ENCODE peak calls at places on chromosomes 4 and X, in nine cellular contexts. Y, L, A, J, V, R, P, H and X are unnamed samples.
A peak's percentile ranks its signal among the peaks of the same experiment; 100 is the strongest.

GRCh38 chr4:29540439-29541102 is 1179.6 kb upstream of the PCDH7 start:
- DNase-seq in Y (peak; percentile 36), J (no peak), P (no peak), R (no peak), A (no peak), V (no peak), L (no peak), H (no peak), X (no peak)

GRCh38 chrX:77969538-77969937 is at the start of gene PGAM4:
- DNase-seq in Y (no peak), P (no peak), J (no peak), L (no peak), H (no peak), R (no peak), A (no peak), V (no peak), X (no peak)

GRCh38 chrX:152905081-152905420 is 7.2 kb downstream of the ZNF185 start:
- DNase-seq in Y (no peak), R (no peak), J (no peak), A (no peak), H (no peak), P (peak; percentile 90), L (no peak), V (no peak), X (no peak)

GRCh38 chr4:86482296-86482695 is 111.8 kb upstream of the PTPN13 start:
- DNase-seq in V (no peak), R (no peak), P (no peak), H (no peak), L (no peak), J (no peak), Y (no peak), A (no peak), X (no peak)

GRCh38 chr4:167614866-167615265 is 380.6 kb upstream of the SPOCK3 start:
- DNase-seq in P (no peak), H (no peak), J (no peak), L (no peak), Y (no peak), R (no peak), A (no peak), V (no peak), X (no peak)

GRCh38 chr4:164876680-164877324 is at the start of gene APELA:
- DNase-seq in L (peak; percentile 38), J (no peak), R (no peak), A (no peak), V (no peak), H (no peak), Y (no peak), P (no peak), X (no peak)

GRCh38 chrX:41558531-41558930 is 111.4 kb downstream of the NYX start:
- DNase-seq in R (peak; percentile 25), L (peak; percentile 64), H (peak; percentile 34), J (no peak), P (no peak), Y (peak; percentile 47), V (no peak), A (no peak), X (no peak)

GRCh38 chr4:53436251-53436650 is 58.8 kb downstream of the FIP1L1 start:
- DNase-seq in R (no peak), A (no peak), V (no peak), H (no peak), L (no peak), Y (no peak), P (no peak), J (no peak), X (no peak)

GRCh38 chr4:98482503-98482846 is 175.9 kb downstream of the TSPAN5 start:
- DNase-seq in J (no peak), V (no peak), L (no peak), R (no peak), H (no peak), A (no peak), Y (no peak), P (no peak), X (no peak)

GRCh38 chr4:8112036-8112576 is 46.5 kb downstream of the ABLIM2 start:
- DNase-seq in V (no peak), L (no peak), H (no peak), J (no peak), A (no peak), Y (no peak), R (no peak), P (no peak), X (no peak)

GRCh38 chrX:138775501-138775900 is 64.0 kb upstream of the FGF13 start:
- DNase-seq in P (no peak), J (no peak), V (no peak), L (peak; percentile 70), H (peak; percentile 4), A (no peak), R (no peak), Y (peak; percentile 21), X (no peak)

GRCh38 chrX:14616876-14617275 is 87.5 kb downstream of the GLRA2 start:
- DNase-seq in H (no peak), A (no peak), P (no peak), L (peak; percentile 26), V (no peak), R (no peak), Y (peak; percentile 38), J (no peak), X (no peak)

GRCh38 chr4:14965071-14965470 is 37.2 kb upstream of the CPEB2 start:
- DNase-seq in A (no peak), R (no peak), H (no peak), J (no peak), P (no peak), V (no peak), L (no peak), Y (no peak), X (no peak)

GRCh38 chrX:2484232-2484631 is 16.5 kb downstream of the DHRSX start:
- DNase-seq in H (no peak), P (no peak), L (no peak), Y (no peak), V (no peak), R (no peak), A (no peak), J (no peak), X (no peak)

GRCh38 chr4:124278477-124278876 is 434.1 kb downstream of the ANKRD50 start:
- DNase-seq in Y (peak; percentile 38), R (no peak), V (no peak), A (no peak), J (no peak), L (no peak), P (no peak), H (no peak), X (peak; percentile 76)

GRCh38 chr4:1790005-1790404 is 3.1 kb upstream of the FGFR3 start:
- DNase-seq in H (no peak), J (no peak), P (no peak), R (no peak), A (no peak), Y (no peak), V (no peak), L (no peak), X (no peak)

GRCh38 chr4:1786544-1787362 is 6.3 kb upstream of the FGFR3 start:
- DNase-seq in H (no peak), P (no peak), R (no peak), V (no peak), L (no peak), A (no peak), J (no peak), Y (no peak), X (no peak)

GRCh38 chr4:1789552-1789951 is 3.5 kb upstream of the FGFR3 start:
- DNase-seq in V (no peak), R (no peak), L (no peak), H (no peak), J (no peak), Y (no peak), P (no peak), A (no peak), X (no peak)

GRCh38 chr4:1787411-1788077 is 5.5 kb upstream of the FGFR3 start:
- DNase-seq in J (no peak), L (no peak), P (no peak), Y (no peak), A (no peak), V (no peak), R (no peak), H (no peak), X (no peak)

GRCh38 chr4:1788254-1788973 is 4.7 kb upstream of the FGFR3 start:
- DNase-seq in Y (no peak), H (no peak), R (no peak), L (no peak), P (no peak), A (no peak), J (no peak), V (no peak), X (no peak)
- H3K27ac ChIP-seq in Y (no peak overlapping the region), H (no peak overlapping the region), R (no peak overlapping the region), L (no peak overlapping the region), P (no peak overlapping the region), A (no peak overlapping the region), J (no peak overlapping the region), V (peak overlapping the region; percentile 78), X (no peak overlapping the region)

DNA sequence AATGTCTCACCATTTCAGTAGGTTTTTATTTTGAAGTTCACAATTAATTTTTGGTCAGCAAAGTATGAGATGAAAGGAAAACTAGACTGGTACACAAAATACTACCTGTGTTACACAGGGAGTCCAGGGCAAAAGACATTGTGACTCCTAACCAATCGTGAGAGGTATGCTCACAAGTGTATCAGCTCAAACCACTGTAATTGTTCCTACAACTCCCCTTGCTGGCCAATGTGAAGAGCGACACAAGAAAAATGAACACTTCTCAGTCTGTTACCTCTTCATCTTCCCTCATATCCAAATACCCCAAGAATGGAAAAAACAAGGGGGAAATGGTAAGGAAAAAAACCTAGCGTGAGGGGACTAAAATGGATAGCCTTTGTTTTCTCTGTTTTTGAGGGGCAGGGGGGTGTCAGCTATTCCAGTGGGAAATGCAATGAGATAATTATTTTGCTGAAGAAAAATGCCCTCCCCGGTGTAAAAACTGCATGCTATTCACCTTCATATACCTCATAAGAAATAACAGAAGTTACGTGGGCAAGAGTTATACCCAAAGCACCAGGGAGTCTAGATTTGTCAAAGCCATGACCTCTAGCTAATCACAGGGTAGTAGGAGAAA is 30.6 kb upstream of the NSUN7 start:
- DNase-seq in V (no peak), Y (peak; percentile 64), P (peak; percentile 45), A (no peak), R (no peak), L (peak; percentile 61), J (no peak), H (peak; percentile 26), X (no peak)
- H3K27ac ChIP-seq in V (peak overlapping the region; percentile 80), Y (no peak overlapping the region), P (no peak overlapping the region), A (no peak overlapping the region), R (no peak overlapping the region), L (no peak overlapping the region), J (no peak overlapping the region), H (no peak overlapping the region), X (no peak overlapping the region)

GRCh38 chr4:119113033-119113655 is 22.5 kb upstream of the MYOZ2 start:
- DNase-seq in P (no peak), A (no peak), Y (peak; percentile 96), L (no peak), R (no peak), H (peak; percentile 91), V (no peak), J (no peak), X (peak; percentile 83)
- H3K27ac ChIP-seq in P (no peak overlapping the region), A (no peak overlapping the region), Y (peak overlapping the region; percentile 74), L (no peak overlapping the region), R (no peak overlapping the region), H (peak overlapping the region; percentile 91), V (peak overlapping the region; percentile 64), J (no peak overlapping the region), X (peak overlapping the region; percentile 79)

DNA sequence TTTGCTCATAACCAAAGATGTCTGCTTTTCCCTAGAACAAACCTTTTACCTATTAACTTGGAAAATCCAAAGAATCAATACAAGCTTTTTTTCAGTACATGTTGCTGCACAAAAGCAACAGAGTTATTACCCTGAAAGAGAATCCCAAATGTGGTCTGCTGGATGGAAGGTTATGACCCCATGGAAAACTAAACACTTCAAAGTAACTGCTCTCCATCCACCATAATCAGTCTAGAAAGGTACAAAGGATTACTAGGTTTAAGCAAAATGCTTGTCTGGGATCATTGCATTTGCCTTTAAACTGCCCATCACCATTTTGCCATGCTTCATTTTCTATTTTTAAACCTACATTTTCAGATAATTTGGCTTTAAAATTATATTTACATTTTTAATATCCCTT is 11.7 kb downstream of the MMRN1 start:
- DNase-seq in Y (no peak), L (no peak), V (no peak), A (no peak), P (no peak), H (no peak), R (no peak), J (no peak), X (no peak)
- H3K27ac ChIP-seq in Y (no peak overlapping the region), L (no peak overlapping the region), V (no peak overlapping the region), A (no peak overlapping the region), P (no peak overlapping the region), H (no peak overlapping the region), R (no peak overlapping the region), J (no peak overlapping the region), X (no peak overlapping the region)